ENCODE peak calls at places on chromosomes 1 and 21, in eight cellular contexts. O, Z, W, E, K, D, C and X are unnamed samples.

GRCh38 chr1:98791498-98791897 is 130.0 kb downstream of the SNX7 start:
- DNase-seq in C (no peak), K (no peak), W (no peak), D (no peak), O (no peak), Z (no peak), E (no peak), X (no peak)

GRCh38 chr21:34913786-34914185 is 135.3 kb downstream of the RUNX1 start:
- DNase-seq in E (peak), D (no peak), K (no peak), Z (no peak), O (no peak), C (no peak), W (no peak), X (no peak)

GRCh38 chr1:231970684-231971083 is 344.1 kb downstream of the DISC1 start:
- DNase-seq in C (no peak), K (peak), E (no peak), O (no peak), Z (no peak), D (no peak), W (no peak), X (no peak)

GRCh38 chr1:98355656-98356384 is 305.7 kb upstream of the SNX7 start:
- DNase-seq in Z (no peak), E (peak), W (no peak), O (no peak), C (no peak), K (peak), D (no peak), X (peak)

GRCh38 chr1:50656931-50657330 is 233.7 kb upstream of the DMRTA2 start:
- DNase-seq in D (no peak), C (no peak), W (no peak), E (no peak), K (no peak), Z (no peak), O (no peak), X (no peak)

GRCh38 chr1:85406887-85407593 is 57.9 kb downstream of the DDAH1 start:
- DNase-seq in C (no peak), D (peak), O (no peak), K (no peak), Z (peak), E (peak), W (peak), X (peak)

GRCh38 chr1:11858968-11859871 is 475 bp upstream of the NPPB start:
- DNase-seq in K (peak), D (peak), E (peak), Z (peak), O (no peak), C (peak), W (peak), X (peak)

GRCh38 chr1:187413770-187414169 is 585.0 kb downstream of the PLA2G4A start:
- DNase-seq in E (peak), O (no peak), D (peak), Z (no peak), K (no peak), W (no peak), C (no peak), X (no peak)

GRCh38 chr1:165434264-165434663 is 10.7 kb downstream of the RXRG start:
- DNase-seq in D (no peak), O (no peak), K (no peak), Z (no peak), W (no peak), E (no peak), C (peak), X (no peak)

GRCh38 chr1:148161252-148161901 is 9.3 kb upstream of the NBPF11 start:
- DNase-seq in O (no peak), C (no peak), W (no peak), K (no peak), D (no peak), E (no peak), Z (no peak), X (no peak)

GRCh38 chr1:79982218-79982617 is 975.7 kb upstream of the ADGRL4 start:
- DNase-seq in Z (no peak), D (peak), C (no peak), E (peak), K (no peak), O (no peak), W (no peak), X (peak)

GRCh38 chr1:151958959-151959358 is 34.7 kb downstream of the S100A10 start:
- DNase-seq in D (no peak), C (no peak), Z (no peak), O (no peak), W (no peak), K (peak), E (no peak), X (no peak)

GRCh38 chr1:50967416-50968020 is 2.5 kb upstream of the CDKN2C start:
- DNase-seq in Z (no peak), D (no peak), C (no peak), K (peak), E (peak), W (no peak), O (no peak), X (no peak)

GRCh38 chr1:163072658-163073057 is 3.5 kb downstream of the RGS4 start:
- DNase-seq in W (no peak), D (peak), C (no peak), K (no peak), E (no peak), Z (no peak), O (no peak), X (no peak)

GRCh38 chr1:29501227-29501976 is 265.1 kb downstream of the PTPRU start:
- DNase-seq in E (no peak), D (no peak), W (no peak), O (no peak), C (peak), K (no peak), Z (no peak), X (no peak)

GRCh38 chr1:44016875-44017400 is 14.3 kb downstream of the SLC6A9 start:
- DNase-seq in K (no peak), Z (no peak), D (no peak), C (peak), E (no peak), W (no peak), O (no peak), X (no peak)

GRCh38 chr1:29711582-29712274 is 475.4 kb downstream of the PTPRU start:
- DNase-seq in O (no peak), Z (no peak), D (peak), W (peak), C (no peak), E (peak), K (peak), X (no peak)

GRCh38 chr1:234647245-234647644 is 37.3 kb upstream of the IRF2BP2 start:
- DNase-seq in O (no peak), Z (no peak), K (no peak), D (no peak), W (no peak), C (no peak), E (no peak), X (no peak)

GRCh38 chr1:8020032-8020431 is 6.1 kb downstream of the ERRFI1 start:
- DNase-seq in K (peak), E (peak), Z (peak), W (peak), O (no peak), D (peak), C (no peak), X (no peak)

GRCh38 chr1:68174173-68175113 is 57.9 kb downstream of the WLS start:
- DNase-seq in E (peak), D (peak), C (peak), O (peak), Z (no peak), W (peak), K (no peak), X (peak)

GRCh38 chr1:227759345-227760300 is 24.4 kb downstream of the SNAP47 start:
- DNase-seq in W (peak), C (no peak), O (no peak), D (peak), E (peak), K (no peak), Z (no peak), X (peak)

GRCh38 chr21:44027607-44028286 is 15.6 kb downstream of the TRAPPC10 start:
- DNase-seq in W (no peak), D (no peak), C (no peak), E (no peak), O (no peak), K (no peak), Z (no peak), X (no peak)

GRCh38 chr1:156366378-156366777 is 2.6 kb upstream of the RHBG start:
- DNase-seq in K (no peak), E (no peak), W (no peak), O (no peak), Z (no peak), D (no peak), C (no peak), X (no peak)
- H3K4me3 ChIP-seq in K (no peak), E (no peak), W (no peak), O (no peak), Z (peak), D (no peak), C (no peak), X (no peak)

GRCh38 chr1:6485140-6485936 is 6.1 kb downstream of the PLEKHG5 start:
- DNase-seq in C (peak), D (no peak), K (no peak), Z (no peak), O (no peak), W (no peak), E (no peak), X (no peak)
- H3K4me3 ChIP-seq in C (peak), D (peak), K (no peak), Z (peak), O (peak), W (peak), E (no peak), X (peak)

DNA sequence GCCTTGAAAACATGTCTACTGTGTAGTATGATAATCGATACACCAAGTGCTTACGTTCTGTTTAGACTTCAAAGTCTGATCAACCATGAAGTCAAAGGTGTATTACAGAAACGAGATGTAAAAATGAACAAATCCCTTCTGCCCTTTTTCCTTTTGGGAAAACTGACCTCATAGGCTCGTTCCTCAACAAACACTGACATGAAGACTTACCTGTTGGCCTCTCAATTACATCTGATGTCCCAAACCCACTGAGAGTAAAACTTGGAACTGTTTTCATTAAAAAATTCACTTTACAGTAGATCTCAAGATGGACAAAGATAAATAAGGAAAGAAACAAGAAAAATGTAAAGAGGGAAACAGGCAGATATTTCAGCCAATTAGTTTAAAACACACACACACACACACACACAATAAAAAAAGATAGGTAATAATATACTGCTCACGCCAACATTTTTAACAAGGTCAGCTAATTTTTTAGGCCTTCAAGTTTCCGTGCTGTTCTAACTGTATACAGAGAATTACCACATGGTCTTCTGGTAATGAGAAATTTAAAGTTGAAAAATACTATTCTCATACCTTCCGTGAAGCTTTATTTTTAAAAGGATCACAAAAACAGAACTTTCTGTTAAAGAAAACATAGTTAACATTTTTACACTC is 2.1 kb downstream of the HMGN1 start:
- DNase-seq in D (no peak), E (no peak), K (no peak), Z (no peak), C (no peak), O (no peak), W (no peak), X (no peak)
- H3K4me3 ChIP-seq in D (peak), E (peak), K (peak), Z (peak), C (peak), O (no peak), W (peak), X (peak)

DNA sequence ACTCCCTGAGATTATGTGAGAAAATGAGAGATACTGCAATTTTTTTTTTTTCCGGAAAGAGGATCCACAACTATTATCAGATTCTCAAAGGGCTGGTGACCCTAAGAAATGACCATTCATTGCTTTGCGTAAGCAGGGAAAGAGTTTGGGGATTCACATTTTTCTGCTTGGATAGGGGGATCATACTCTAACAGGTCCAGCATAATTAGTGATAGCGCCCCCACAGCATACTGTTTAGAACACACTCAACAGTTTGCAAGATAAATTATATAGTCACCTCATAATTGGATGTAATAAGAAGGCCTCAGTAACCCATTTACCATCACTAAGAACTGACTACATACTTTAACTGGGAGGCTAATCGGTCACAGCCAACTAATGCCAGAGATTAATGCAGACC is 1.9 kb downstream of the CCT3 start:
- DNase-seq in O (no peak), D (no peak), Z (no peak), K (peak), E (no peak), C (peak), W (no peak), X (no peak)
- H3K4me3 ChIP-seq in O (no peak), D (peak), Z (peak), K (peak), E (no peak), C (peak), W (peak), X (peak)

GRCh38 chr1:205445653-205445955 is 10.2 kb downstream of the BLACAT1 start:
- DNase-seq in E (no peak), O (no peak), W (no peak), K (no peak), Z (no peak), D (no peak), C (no peak), X (no peak)

GRCh38 chr1:205447457-205448415 is 8.1 kb downstream of the BLACAT1 start:
- DNase-seq in Z (no peak), W (no peak), D (peak), E (no peak), C (peak), O (no peak), K (no peak), X (no peak)

GRCh38 chr1:205444931-205445652 is 10.8 kb downstream of the BLACAT1 start:
- DNase-seq in E (no peak), K (no peak), D (peak), C (peak), W (no peak), O (no peak), Z (no peak), X (no peak)

GRCh38 chr1:205448540-205449253 is 7.1 kb downstream of the BLACAT1 start:
- DNase-seq in Z (no peak), D (no peak), K (no peak), E (no peak), W (no peak), C (peak), O (no peak), X (no peak)

GRCh38 chr1:205446828-205447227 is 9.0 kb downstream of the BLACAT1 start:
- DNase-seq in C (peak), E (no peak), O (no peak), K (no peak), Z (no peak), W (no peak), D (peak), X (no peak)
- H3K4me3 ChIP-seq in C (peak), E (no peak), O (no peak), K (no peak), Z (no peak), W (no peak), D (no peak), X (no peak)

GRCh38 chr1:215807926-215808325 is 240.8 kb downstream of the KCTD3 start:
- DNase-seq in W (no peak), Z (no peak), D (no peak), K (no peak), O (no peak), E (no peak), C (no peak), X (no peak)
- H3K4me3 ChIP-seq in W (no peak), Z (no peak), D (no peak), K (no peak), O (no peak), E (no peak), C (no peak), X (no peak)

DNA sequence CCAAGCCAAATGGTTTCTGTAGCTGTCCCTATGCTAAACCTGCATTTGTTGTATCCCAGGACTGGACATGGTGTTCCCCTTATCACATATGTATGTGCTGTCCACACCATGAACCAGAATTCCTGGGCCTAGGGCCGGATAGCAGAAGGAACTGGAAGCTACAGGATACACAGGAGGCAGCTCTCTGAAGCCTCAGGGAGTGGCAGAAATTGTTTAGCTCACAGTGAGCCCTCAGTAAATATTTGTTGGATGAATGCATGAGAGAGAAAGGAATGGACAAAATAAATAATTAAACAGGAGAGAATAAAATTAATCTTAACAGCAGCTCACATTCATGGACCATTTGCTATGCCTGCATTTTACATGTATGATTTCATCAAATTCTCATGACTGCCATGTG is 2.1 kb downstream of the NIPAL3 start:
- DNase-seq in W (no peak), D (no peak), O (no peak), Z (no peak), K (no peak), E (no peak), C (no peak), X (no peak)
- H3K4me3 ChIP-seq in W (no peak), D (no peak), O (no peak), Z (no peak), K (no peak), E (peak), C (no peak), X (no peak)